ENCODE peak calls at places on chromosome X, in ten cellular contexts. One of them, this sample, is unnamed.

GRCh38 chrX:51837926-51838325 is 55.5 kb upstream of the MAGED1 start:
- DNase-seq in CD4-positive, alpha-beta T cell: no peak
- DNase-seq in colonic mucosa: peak
- DNase-seq in naive thymus-derived CD4-positive, alpha-beta T cell: no peak
- DNase-seq in astrocyte: peak
- DNase-seq in heart right ventricle: peak
- DNase-seq in transverse colon: peak
- DNase-seq in left ventricle myocardium inferior: peak
- DNase-seq in mesenchymal stem cell: peak
- DNase-seq in testis: peak
- DNase-seq in this sample: peak

GRCh38 chrX:11770320-11770719 is 12.3 kb downstream of the MSL3 start:
- DNase-seq in CD4-positive, alpha-beta T cell: peak
- DNase-seq in colonic mucosa: no peak
- DNase-seq in naive thymus-derived CD4-positive, alpha-beta T cell: no peak
- DNase-seq in astrocyte: peak
- DNase-seq in heart right ventricle: no peak
- DNase-seq in transverse colon: peak
- DNase-seq in left ventricle myocardium inferior: no peak
- DNase-seq in mesenchymal stem cell: peak
- DNase-seq in testis: peak
- DNase-seq in this sample: peak

GRCh38 chrX:41333994-41334865 is at the start of gene DDX3X:
- DNase-seq in CD4-positive, alpha-beta T cell: peak
- DNase-seq in colonic mucosa: peak
- DNase-seq in naive thymus-derived CD4-positive, alpha-beta T cell: peak
- DNase-seq in astrocyte: peak
- DNase-seq in heart right ventricle: peak
- DNase-seq in transverse colon: peak
- DNase-seq in left ventricle myocardium inferior: peak
- DNase-seq in mesenchymal stem cell: peak
- DNase-seq in testis: peak
- DNase-seq in this sample: peak

GRCh38 chrX:135509885-135510284 is 10.6 kb upstream of the INTS6L start:
- DNase-seq in CD4-positive, alpha-beta T cell: no peak
- DNase-seq in colonic mucosa: no peak
- DNase-seq in naive thymus-derived CD4-positive, alpha-beta T cell: no peak
- DNase-seq in astrocyte: no peak
- DNase-seq in heart right ventricle: no peak
- DNase-seq in transverse colon: no peak
- DNase-seq in left ventricle myocardium inferior: no peak
- DNase-seq in mesenchymal stem cell: no peak
- DNase-seq in testis: no peak
- DNase-seq in this sample: no peak

GRCh38 chrX:274904-275475 is 6.2 kb upstream of the PLCXD1 start:
- DNase-seq in CD4-positive, alpha-beta T cell: no peak
- DNase-seq in colonic mucosa: peak
- DNase-seq in naive thymus-derived CD4-positive, alpha-beta T cell: no peak
- DNase-seq in astrocyte: no peak
- DNase-seq in heart right ventricle: peak
- DNase-seq in transverse colon: peak
- DNase-seq in left ventricle myocardium inferior: no peak
- DNase-seq in mesenchymal stem cell: peak
- DNase-seq in testis: no peak
- DNase-seq in this sample: no peak

GRCh38 chrX:154021131-154021611 is 1.5 kb upstream of the IRAK1 start:
- DNase-seq in CD4-positive, alpha-beta T cell: no peak
- DNase-seq in colonic mucosa: no peak
- DNase-seq in naive thymus-derived CD4-positive, alpha-beta T cell: no peak
- DNase-seq in astrocyte: peak
- DNase-seq in heart right ventricle: no peak
- DNase-seq in transverse colon: no peak
- DNase-seq in left ventricle myocardium inferior: no peak
- DNase-seq in mesenchymal stem cell: peak
- DNase-seq in testis: no peak
- DNase-seq in this sample: peak

GRCh38 chrX:150696836-150697235 is 3.6 kb downstream of the MTMR1 start:
- DNase-seq in CD4-positive, alpha-beta T cell: no peak
- DNase-seq in colonic mucosa: no peak
- DNase-seq in naive thymus-derived CD4-positive, alpha-beta T cell: no peak
- DNase-seq in astrocyte: no peak
- DNase-seq in heart right ventricle: no peak
- DNase-seq in transverse colon: no peak
- DNase-seq in left ventricle myocardium inferior: no peak
- DNase-seq in mesenchymal stem cell: no peak
- DNase-seq in testis: no peak
- DNase-seq in this sample: no peak

GRCh38 chrX:40406330-40406859 is 174.4 kb upstream of the ATP6AP2 start:
- DNase-seq in CD4-positive, alpha-beta T cell: no peak
- DNase-seq in colonic mucosa: no peak
- DNase-seq in naive thymus-derived CD4-positive, alpha-beta T cell: no peak
- DNase-seq in astrocyte: no peak
- DNase-seq in heart right ventricle: no peak
- DNase-seq in transverse colon: no peak
- DNase-seq in left ventricle myocardium inferior: no peak
- DNase-seq in mesenchymal stem cell: no peak
- DNase-seq in testis: no peak
- DNase-seq in this sample: no peak

GRCh38 chrX:69568828-69569227 is 47.1 kb upstream of the EDA start:
- DNase-seq in CD4-positive, alpha-beta T cell: no peak
- DNase-seq in colonic mucosa: no peak
- DNase-seq in naive thymus-derived CD4-positive, alpha-beta T cell: no peak
- DNase-seq in astrocyte: no peak
- DNase-seq in heart right ventricle: no peak
- DNase-seq in transverse colon: no peak
- DNase-seq in left ventricle myocardium inferior: no peak
- DNase-seq in mesenchymal stem cell: no peak
- DNase-seq in testis: no peak
- DNase-seq in this sample: no peak

GRCh38 chrX:151816914-151817313 is 82.4 kb downstream of the CNGA2 start:
- DNase-seq in CD4-positive, alpha-beta T cell: no peak
- DNase-seq in colonic mucosa: no peak
- DNase-seq in naive thymus-derived CD4-positive, alpha-beta T cell: no peak
- DNase-seq in astrocyte: no peak
- DNase-seq in heart right ventricle: no peak
- DNase-seq in transverse colon: no peak
- DNase-seq in left ventricle myocardium inferior: no peak
- DNase-seq in mesenchymal stem cell: no peak
- DNase-seq in testis: no peak
- DNase-seq in this sample: no peak

GRCh38 chrX:42149281-42149680 is 225.9 kb upstream of the CASK start:
- DNase-seq in CD4-positive, alpha-beta T cell: no peak
- DNase-seq in colonic mucosa: no peak
- DNase-seq in naive thymus-derived CD4-positive, alpha-beta T cell: no peak
- DNase-seq in astrocyte: no peak
- DNase-seq in heart right ventricle: no peak
- DNase-seq in transverse colon: no peak
- DNase-seq in left ventricle myocardium inferior: no peak
- DNase-seq in mesenchymal stem cell: no peak
- DNase-seq in testis: no peak
- DNase-seq in this sample: no peak

GRCh38 chrX:129706395-129707072 is 32.2 kb upstream of the XPNPEP2 start:
- DNase-seq in CD4-positive, alpha-beta T cell: no peak
- DNase-seq in colonic mucosa: no peak
- DNase-seq in naive thymus-derived CD4-positive, alpha-beta T cell: no peak
- DNase-seq in astrocyte: no peak
- DNase-seq in heart right ventricle: peak
- DNase-seq in transverse colon: no peak
- DNase-seq in left ventricle myocardium inferior: peak
- DNase-seq in mesenchymal stem cell: no peak
- DNase-seq in testis: peak
- DNase-seq in this sample: no peak

GRCh38 chrX:108001218-108001814 is 19.1 kb upstream of the TEX13B start:
- DNase-seq in CD4-positive, alpha-beta T cell: peak
- DNase-seq in colonic mucosa: no peak
- DNase-seq in naive thymus-derived CD4-positive, alpha-beta T cell: no peak
- DNase-seq in astrocyte: peak
- DNase-seq in heart right ventricle: no peak
- DNase-seq in transverse colon: no peak
- DNase-seq in left ventricle myocardium inferior: no peak
- DNase-seq in mesenchymal stem cell: peak
- DNase-seq in testis: no peak
- DNase-seq in this sample: peak

GRCh38 chrX:48971325-48972213 is at the start of gene KCND1:
- DNase-seq in CD4-positive, alpha-beta T cell: peak
- DNase-seq in colonic mucosa: peak
- DNase-seq in naive thymus-derived CD4-positive, alpha-beta T cell: no peak
- DNase-seq in astrocyte: peak
- DNase-seq in heart right ventricle: peak
- DNase-seq in transverse colon: peak
- DNase-seq in left ventricle myocardium inferior: peak
- DNase-seq in mesenchymal stem cell: peak
- DNase-seq in testis: peak
- DNase-seq in this sample: peak

GRCh38 chrX:153793291-153793690 is 884 bp downstream of the IDH3G start:
- DNase-seq in CD4-positive, alpha-beta T cell: no peak
- DNase-seq in colonic mucosa: peak
- DNase-seq in naive thymus-derived CD4-positive, alpha-beta T cell: no peak
- DNase-seq in astrocyte: no peak
- DNase-seq in heart right ventricle: no peak
- DNase-seq in transverse colon: no peak
- DNase-seq in left ventricle myocardium inferior: no peak
- DNase-seq in mesenchymal stem cell: peak
- DNase-seq in testis: no peak
- DNase-seq in this sample: no peak

GRCh38 chrX:6184900-6185515 is 43.7 kb downstream of the NLGN4X start:
- DNase-seq in CD4-positive, alpha-beta T cell: no peak
- DNase-seq in colonic mucosa: no peak
- DNase-seq in naive thymus-derived CD4-positive, alpha-beta T cell: no peak
- DNase-seq in astrocyte: peak
- DNase-seq in heart right ventricle: no peak
- DNase-seq in transverse colon: peak
- DNase-seq in left ventricle myocardium inferior: no peak
- DNase-seq in mesenchymal stem cell: no peak
- DNase-seq in testis: no peak
- DNase-seq in this sample: no peak

GRCh38 chrX:9907645-9908387 is 59.3 kb upstream of the CLDN34 start:
- DNase-seq in CD4-positive, alpha-beta T cell: no peak
- DNase-seq in colonic mucosa: no peak
- DNase-seq in naive thymus-derived CD4-positive, alpha-beta T cell: no peak
- DNase-seq in astrocyte: peak
- DNase-seq in heart right ventricle: no peak
- DNase-seq in transverse colon: no peak
- DNase-seq in left ventricle myocardium inferior: no peak
- DNase-seq in mesenchymal stem cell: peak
- DNase-seq in testis: no peak
- DNase-seq in this sample: peak
- H3K27ac ChIP-seq in CD4-positive, alpha-beta T cell: no peak
- H3K27ac ChIP-seq in colonic mucosa: no peak
- H3K27ac ChIP-seq in naive thymus-derived CD4-positive, alpha-beta T cell: no peak
- H3K27ac ChIP-seq in astrocyte: peak
- H3K27ac ChIP-seq in heart right ventricle: no peak
- H3K27ac ChIP-seq in transverse colon: no peak
- H3K27ac ChIP-seq in left ventricle myocardium inferior: no peak
- H3K27ac ChIP-seq in mesenchymal stem cell: peak
- H3K27ac ChIP-seq in testis: no peak
- H3K27ac ChIP-seq in this sample: peak

GRCh38 chrX:13669246-13669689 is 16.3 kb downstream of the TCEANC start:
- DNase-seq in CD4-positive, alpha-beta T cell: peak
- DNase-seq in colonic mucosa: peak
- DNase-seq in naive thymus-derived CD4-positive, alpha-beta T cell: no peak
- DNase-seq in astrocyte: peak
- DNase-seq in heart right ventricle: no peak
- DNase-seq in transverse colon: peak
- DNase-seq in left ventricle myocardium inferior: peak
- DNase-seq in mesenchymal stem cell: peak
- DNase-seq in testis: peak
- DNase-seq in this sample: peak
- H3K27ac ChIP-seq in CD4-positive, alpha-beta T cell: no peak
- H3K27ac ChIP-seq in colonic mucosa: peak
- H3K27ac ChIP-seq in naive thymus-derived CD4-positive, alpha-beta T cell: no peak
- H3K27ac ChIP-seq in astrocyte: peak
- H3K27ac ChIP-seq in heart right ventricle: peak
- H3K27ac ChIP-seq in transverse colon: peak
- H3K27ac ChIP-seq in left ventricle myocardium inferior: peak
- H3K27ac ChIP-seq in mesenchymal stem cell: peak
- H3K27ac ChIP-seq in testis: no peak
- H3K27ac ChIP-seq in this sample: peak

GRCh38 chrX:56811599-56811998 is 82.6 kb downstream of the NBDY start:
- DNase-seq in CD4-positive, alpha-beta T cell: no peak
- DNase-seq in colonic mucosa: no peak
- DNase-seq in naive thymus-derived CD4-positive, alpha-beta T cell: no peak
- DNase-seq in astrocyte: no peak
- DNase-seq in heart right ventricle: no peak
- DNase-seq in transverse colon: no peak
- DNase-seq in left ventricle myocardium inferior: no peak
- DNase-seq in mesenchymal stem cell: no peak
- DNase-seq in testis: no peak
- DNase-seq in this sample: no peak

GRCh38 chrX:56813318-56813837 is 84.3 kb downstream of the NBDY start:
- DNase-seq in CD4-positive, alpha-beta T cell: peak
- DNase-seq in colonic mucosa: no peak
- DNase-seq in naive thymus-derived CD4-positive, alpha-beta T cell: peak
- DNase-seq in astrocyte: peak
- DNase-seq in heart right ventricle: no peak
- DNase-seq in transverse colon: no peak
- DNase-seq in left ventricle myocardium inferior: no peak
- DNase-seq in mesenchymal stem cell: peak
- DNase-seq in testis: no peak
- DNase-seq in this sample: peak

GRCh38 chrX:56817179-56817578 is 88.1 kb downstream of the NBDY start:
- DNase-seq in CD4-positive, alpha-beta T cell: no peak
- DNase-seq in colonic mucosa: no peak
- DNase-seq in naive thymus-derived CD4-positive, alpha-beta T cell: no peak
- DNase-seq in astrocyte: no peak
- DNase-seq in heart right ventricle: no peak
- DNase-seq in transverse colon: no peak
- DNase-seq in left ventricle myocardium inferior: no peak
- DNase-seq in mesenchymal stem cell: no peak
- DNase-seq in testis: no peak
- DNase-seq in this sample: no peak

GRCh38 chrX:56812515-56813105 is 83.6 kb downstream of the NBDY start:
- DNase-seq in CD4-positive, alpha-beta T cell: peak
- DNase-seq in colonic mucosa: no peak
- DNase-seq in naive thymus-derived CD4-positive, alpha-beta T cell: no peak
- DNase-seq in astrocyte: no peak
- DNase-seq in heart right ventricle: no peak
- DNase-seq in transverse colon: no peak
- DNase-seq in left ventricle myocardium inferior: no peak
- DNase-seq in mesenchymal stem cell: peak
- DNase-seq in testis: no peak
- DNase-seq in this sample: no peak
- H3K27ac ChIP-seq in CD4-positive, alpha-beta T cell: peak
- H3K27ac ChIP-seq in colonic mucosa: no peak
- H3K27ac ChIP-seq in naive thymus-derived CD4-positive, alpha-beta T cell: peak
- H3K27ac ChIP-seq in astrocyte: no peak
- H3K27ac ChIP-seq in heart right ventricle: no peak
- H3K27ac ChIP-seq in transverse colon: no peak
- H3K27ac ChIP-seq in left ventricle myocardium inferior: peak
- H3K27ac ChIP-seq in mesenchymal stem cell: no peak
- H3K27ac ChIP-seq in testis: no peak
- H3K27ac ChIP-seq in this sample: no peak

DNA sequence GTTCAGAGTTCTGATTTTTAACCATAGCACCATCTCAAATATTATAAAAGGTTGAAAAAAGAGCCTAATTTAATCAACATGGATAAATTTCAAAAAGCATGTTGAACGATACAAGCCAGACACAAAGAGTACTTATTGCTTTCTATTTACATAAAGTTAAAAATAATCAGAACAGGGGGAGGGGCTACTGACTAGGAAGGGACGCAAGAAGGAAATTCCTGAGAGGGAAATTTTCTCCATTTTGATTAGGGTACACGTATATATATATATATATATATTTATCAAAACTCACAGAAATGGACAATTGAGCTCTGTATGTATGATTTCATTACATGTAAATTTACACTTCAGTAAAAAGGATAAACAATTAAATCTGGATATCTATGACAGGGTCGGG is 482 bp upstream of the MBTPS2 start:
- DNase-seq in CD4-positive, alpha-beta T cell: no peak
- DNase-seq in colonic mucosa: no peak
- DNase-seq in naive thymus-derived CD4-positive, alpha-beta T cell: no peak
- DNase-seq in astrocyte: peak
- DNase-seq in heart right ventricle: no peak
- DNase-seq in transverse colon: no peak
- DNase-seq in left ventricle myocardium inferior: no peak
- DNase-seq in mesenchymal stem cell: peak
- DNase-seq in testis: no peak
- DNase-seq in this sample: no peak
- H3K27ac ChIP-seq in CD4-positive, alpha-beta T cell: no peak
- H3K27ac ChIP-seq in colonic mucosa: peak
- H3K27ac ChIP-seq in naive thymus-derived CD4-positive, alpha-beta T cell: peak
- H3K27ac ChIP-seq in astrocyte: peak
- H3K27ac ChIP-seq in heart right ventricle: peak
- H3K27ac ChIP-seq in transverse colon: peak
- H3K27ac ChIP-seq in left ventricle myocardium inferior: peak
- H3K27ac ChIP-seq in mesenchymal stem cell: peak
- H3K27ac ChIP-seq in testis: peak
- H3K27ac ChIP-seq in this sample: peak